ENCODE peak calls at places on chromosomes 4 and X, in seven cellular contexts. One of them, this sample, is unnamed.

GRCh38 chrX:18983711-18984380 is at the start of gene PHKA2:
- DNase-seq in psoas muscle: peak; percentile 64
- DNase-seq in ascending aorta: peak; percentile 75
- DNase-seq in IMR-90: no peak
- DNase-seq in A673: no peak
- DNase-seq in mesendoderm: peak; percentile 65
- DNase-seq in fibroblast of lung: no peak
- DNase-seq in this sample: peak; percentile 62

GRCh38 chr4:48490012-48490679 is at the start of gene ZAR1:
- DNase-seq in psoas muscle: no peak
- DNase-seq in ascending aorta: no peak
- DNase-seq in IMR-90: no peak
- DNase-seq in A673: no peak
- DNase-seq in mesendoderm: peak; percentile 21
- DNase-seq in fibroblast of lung: no peak
- DNase-seq in this sample: no peak

GRCh38 chrX:105307762-105308161 is 87.3 kb upstream of the TEX13A start:
- DNase-seq in psoas muscle: no peak
- DNase-seq in ascending aorta: no peak
- DNase-seq in IMR-90: peak; percentile 29
- DNase-seq in A673: no peak
- DNase-seq in mesendoderm: no peak
- DNase-seq in fibroblast of lung: peak; percentile 34
- DNase-seq in this sample: peak; percentile 23

GRCh38 chr4:55078987-55079386 is 46.4 kb downstream of the KDR start:
- DNase-seq in psoas muscle: peak; percentile 66
- DNase-seq in ascending aorta: peak; percentile 65
- DNase-seq in IMR-90: peak; percentile 12
- DNase-seq in A673: peak; percentile 85
- DNase-seq in mesendoderm: peak; percentile 42
- DNase-seq in fibroblast of lung: peak; percentile 88
- DNase-seq in this sample: no peak

GRCh38 chr4:140266958-140267568 is 106.4 kb upstream of the SCOC start:
- DNase-seq in psoas muscle: no peak
- DNase-seq in ascending aorta: no peak
- DNase-seq in IMR-90: peak; percentile 92
- DNase-seq in A673: no peak
- DNase-seq in mesendoderm: no peak
- DNase-seq in fibroblast of lung: peak; percentile 93
- DNase-seq in this sample: no peak

GRCh38 chr4:154024097-154024496 is 235.2 kb upstream of the SFRP2 start:
- DNase-seq in psoas muscle: no peak
- DNase-seq in ascending aorta: no peak
- DNase-seq in IMR-90: no peak
- DNase-seq in A673: peak; percentile 10
- DNase-seq in mesendoderm: peak; percentile 48
- DNase-seq in fibroblast of lung: no peak
- DNase-seq in this sample: no peak

GRCh38 chr4:94395541-94395940 is 52.9 kb upstream of the HPGDS start:
- DNase-seq in psoas muscle: no peak
- DNase-seq in ascending aorta: no peak
- DNase-seq in IMR-90: no peak
- DNase-seq in A673: no peak
- DNase-seq in mesendoderm: no peak
- DNase-seq in fibroblast of lung: peak; percentile 22
- DNase-seq in this sample: peak; percentile 4

GRCh38 chr4:95188701-95189401 is 359.9 kb downstream of the UNC5C start:
- DNase-seq in psoas muscle: no peak
- DNase-seq in ascending aorta: no peak
- DNase-seq in IMR-90: no peak
- DNase-seq in A673: no peak
- DNase-seq in mesendoderm: no peak
- DNase-seq in fibroblast of lung: no peak
- DNase-seq in this sample: no peak

GRCh38 chr4:113328514-113328913 is 279.1 kb downstream of the ANK2 start:
- DNase-seq in psoas muscle: no peak
- DNase-seq in ascending aorta: no peak
- DNase-seq in IMR-90: no peak
- DNase-seq in A673: peak; percentile 40
- DNase-seq in mesendoderm: peak; percentile 69
- DNase-seq in fibroblast of lung: no peak
- DNase-seq in this sample: no peak

GRCh38 chr4:102492531-102493241 is 8.5 kb upstream of the NFKB1 start:
- DNase-seq in psoas muscle: no peak
- DNase-seq in ascending aorta: no peak
- DNase-seq in IMR-90: peak; percentile 10
- DNase-seq in A673: no peak
- DNase-seq in mesendoderm: no peak
- DNase-seq in fibroblast of lung: no peak
- DNase-seq in this sample: no peak

GRCh38 chr4:136893638-136894037 is 638.7 kb downstream of the PCDH18 start:
- DNase-seq in psoas muscle: no peak
- DNase-seq in ascending aorta: no peak
- DNase-seq in IMR-90: no peak
- DNase-seq in A673: no peak
- DNase-seq in mesendoderm: no peak
- DNase-seq in fibroblast of lung: no peak
- DNase-seq in this sample: no peak

GRCh38 chr4:72084587-72085011 is 52.8 kb downstream of the NPFFR2 start:
- DNase-seq in psoas muscle: no peak
- DNase-seq in ascending aorta: no peak
- DNase-seq in IMR-90: no peak
- DNase-seq in A673: no peak
- DNase-seq in mesendoderm: peak; percentile 34
- DNase-seq in fibroblast of lung: peak; percentile 63
- DNase-seq in this sample: no peak

GRCh38 chrX:134732152-134732551 is 73.9 kb upstream of the PLAC1 start:
- DNase-seq in psoas muscle: no peak
- DNase-seq in ascending aorta: no peak
- DNase-seq in IMR-90: no peak
- DNase-seq in A673: no peak
- DNase-seq in mesendoderm: no peak
- DNase-seq in fibroblast of lung: no peak
- DNase-seq in this sample: no peak

GRCh38 chr4:3491681-3492405 is 28.7 kb downstream of the DOK7 start:
- DNase-seq in psoas muscle: no peak
- DNase-seq in ascending aorta: no peak
- DNase-seq in IMR-90: peak; percentile 55
- DNase-seq in A673: no peak
- DNase-seq in mesendoderm: peak; percentile 56
- DNase-seq in fibroblast of lung: peak; percentile 41
- DNase-seq in this sample: no peak

GRCh38 chrX:69179380-69179911 is 14.2 kb upstream of the PJA1 start:
- DNase-seq in psoas muscle: no peak
- DNase-seq in ascending aorta: no peak
- DNase-seq in IMR-90: peak; percentile 29
- DNase-seq in A673: no peak
- DNase-seq in mesendoderm: peak; percentile 84
- DNase-seq in fibroblast of lung: peak; percentile 51
- DNase-seq in this sample: no peak

GRCh38 chr4:126241631-126242030 is 926.9 kb downstream of the FAT4 start:
- DNase-seq in psoas muscle: no peak
- DNase-seq in ascending aorta: no peak
- DNase-seq in IMR-90: no peak
- DNase-seq in A673: no peak
- DNase-seq in mesendoderm: no peak
- DNase-seq in fibroblast of lung: no peak
- DNase-seq in this sample: no peak

GRCh38 chrX:15761564-15762191 is 23.6 kb downstream of the CA5B start:
- DNase-seq in psoas muscle: no peak
- DNase-seq in ascending aorta: no peak
- DNase-seq in IMR-90: peak; percentile 41
- DNase-seq in A673: peak; percentile 69
- DNase-seq in mesendoderm: peak; percentile 58
- DNase-seq in fibroblast of lung: no peak
- DNase-seq in this sample: no peak

GRCh38 chr4:179145746-179146530 is 1703.7 kb upstream of the AGA start:
- DNase-seq in psoas muscle: no peak
- DNase-seq in ascending aorta: no peak
- DNase-seq in IMR-90: peak; percentile 47
- DNase-seq in A673: no peak
- DNase-seq in mesendoderm: peak; percentile 22
- DNase-seq in fibroblast of lung: peak; percentile 90
- DNase-seq in this sample: no peak

GRCh38 chr4:786074-786741 is 39.7 kb downstream of the CPLX1 start:
- DNase-seq in psoas muscle: no peak
- DNase-seq in ascending aorta: no peak
- DNase-seq in IMR-90: no peak
- DNase-seq in A673: no peak
- DNase-seq in mesendoderm: no peak
- DNase-seq in fibroblast of lung: no peak
- DNase-seq in this sample: no peak

GRCh38 chr4:788006-788635 is 37.8 kb downstream of the CPLX1 start:
- DNase-seq in psoas muscle: no peak
- DNase-seq in ascending aorta: no peak
- DNase-seq in IMR-90: no peak
- DNase-seq in A673: no peak
- DNase-seq in mesendoderm: no peak
- DNase-seq in fibroblast of lung: no peak
- DNase-seq in this sample: no peak

GRCh38 chr4:785332-786073 is 40.4 kb downstream of the CPLX1 start:
- DNase-seq in psoas muscle: no peak
- DNase-seq in ascending aorta: no peak
- DNase-seq in IMR-90: no peak
- DNase-seq in A673: no peak
- DNase-seq in mesendoderm: no peak
- DNase-seq in fibroblast of lung: no peak
- DNase-seq in this sample: no peak

GRCh38 chr4:787561-787981 is 38.4 kb downstream of the CPLX1 start:
- DNase-seq in psoas muscle: no peak
- DNase-seq in ascending aorta: no peak
- DNase-seq in IMR-90: no peak
- DNase-seq in A673: no peak
- DNase-seq in mesendoderm: no peak
- DNase-seq in fibroblast of lung: no peak
- DNase-seq in this sample: no peak

DNA sequence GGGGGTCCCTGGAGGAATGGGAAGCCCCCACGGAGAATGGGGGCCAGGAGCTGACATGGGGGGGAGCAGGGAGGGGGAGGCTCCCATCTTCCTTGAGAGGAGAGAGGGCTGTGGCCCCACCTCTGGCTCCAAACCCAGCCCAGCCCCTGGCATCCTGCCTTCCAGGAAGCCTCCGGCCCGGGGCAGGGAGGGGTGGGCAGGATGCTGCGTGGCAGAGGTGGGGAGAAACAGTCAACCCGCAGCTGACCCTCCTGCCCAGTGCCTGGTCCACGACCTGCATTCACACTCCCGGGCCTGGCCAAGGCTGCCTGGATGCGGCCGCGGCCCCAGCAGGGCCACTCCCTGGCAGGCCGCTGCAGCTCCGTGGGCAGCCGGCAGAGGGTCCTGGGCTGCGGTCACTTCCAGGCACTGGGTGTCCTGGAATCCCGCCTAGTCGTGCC is 39.0 kb downstream of the CPLX1 start:
- DNase-seq in psoas muscle: no peak
- DNase-seq in ascending aorta: no peak
- DNase-seq in IMR-90: no peak
- DNase-seq in A673: no peak
- DNase-seq in mesendoderm: no peak
- DNase-seq in fibroblast of lung: no peak
- DNase-seq in this sample: no peak
- H3K4me3 ChIP-seq in psoas muscle: peak overlapping the region; percentile 55
- H3K4me3 ChIP-seq in ascending aorta: peak overlapping the region; percentile 54
- H3K4me3 ChIP-seq in IMR-90: no peak overlapping the region
- H3K4me3 ChIP-seq in A673: no peak overlapping the region
- H3K4me3 ChIP-seq in mesendoderm: no peak overlapping the region
- H3K4me3 ChIP-seq in fibroblast of lung: no peak overlapping the region
- H3K4me3 ChIP-seq in this sample: no peak overlapping the region

GRCh38 chr4:147596976-147597375 is 20.2 kb upstream of the TMEM184C start:
- DNase-seq in psoas muscle: no peak
- DNase-seq in ascending aorta: peak; percentile 67
- DNase-seq in IMR-90: peak; percentile 93
- DNase-seq in A673: peak; percentile 72
- DNase-seq in mesendoderm: no peak
- DNase-seq in fibroblast of lung: peak; percentile 90
- DNase-seq in this sample: peak; percentile 64
- H3K27ac ChIP-seq in psoas muscle: no peak overlapping the region
- H3K27ac ChIP-seq in ascending aorta: peak overlapping the region; percentile 48
- H3K27ac ChIP-seq in IMR-90: peak overlapping the region; percentile 76
- H3K27ac ChIP-seq in A673: peak overlapping the region; percentile 2
- H3K27ac ChIP-seq in mesendoderm: no peak overlapping the region
- H3K27ac ChIP-seq in fibroblast of lung: peak overlapping the region; percentile 54
- H3K27ac ChIP-seq in this sample: no peak overlapping the region

GRCh38 chr4:39715788-39716187 is 17.9 kb downstream of the UBE2K start:
- DNase-seq in psoas muscle: no peak
- DNase-seq in ascending aorta: no peak
- DNase-seq in IMR-90: no peak
- DNase-seq in A673: no peak
- DNase-seq in mesendoderm: no peak
- DNase-seq in fibroblast of lung: no peak
- DNase-seq in this sample: no peak

GRCh38 chr4:39713691-39714090 is 15.8 kb downstream of the UBE2K start:
- DNase-seq in psoas muscle: no peak
- DNase-seq in ascending aorta: no peak
- DNase-seq in IMR-90: peak; percentile 78
- DNase-seq in A673: no peak
- DNase-seq in mesendoderm: no peak
- DNase-seq in fibroblast of lung: no peak
- DNase-seq in this sample: no peak

GRCh38 chr4:39712819-39713607 is 15.1 kb downstream of the UBE2K start:
- DNase-seq in psoas muscle: no peak
- DNase-seq in ascending aorta: no peak
- DNase-seq in IMR-90: no peak
- DNase-seq in A673: no peak
- DNase-seq in mesendoderm: no peak
- DNase-seq in fibroblast of lung: no peak
- DNase-seq in this sample: no peak

GRCh38 chr4:39716356-39716755 is 18.4 kb downstream of the UBE2K start:
- DNase-seq in psoas muscle: no peak
- DNase-seq in ascending aorta: no peak
- DNase-seq in IMR-90: no peak
- DNase-seq in A673: no peak
- DNase-seq in mesendoderm: no peak
- DNase-seq in fibroblast of lung: no peak
- DNase-seq in this sample: no peak

GRCh38 chr4:39714171-39714570 is 16.2 kb downstream of the UBE2K start:
- DNase-seq in psoas muscle: no peak
- DNase-seq in ascending aorta: no peak
- DNase-seq in IMR-90: no peak
- DNase-seq in A673: no peak
- DNase-seq in mesendoderm: no peak
- DNase-seq in fibroblast of lung: no peak
- DNase-seq in this sample: no peak
- H3K4me3 ChIP-seq in psoas muscle: no peak overlapping the region
- H3K4me3 ChIP-seq in ascending aorta: no peak overlapping the region
- H3K4me3 ChIP-seq in IMR-90: no peak overlapping the region
- H3K4me3 ChIP-seq in A673: no peak overlapping the region
- H3K4me3 ChIP-seq in mesendoderm: no peak overlapping the region
- H3K4me3 ChIP-seq in fibroblast of lung: no peak overlapping the region
- H3K4me3 ChIP-seq in this sample: no peak overlapping the region

DNA sequence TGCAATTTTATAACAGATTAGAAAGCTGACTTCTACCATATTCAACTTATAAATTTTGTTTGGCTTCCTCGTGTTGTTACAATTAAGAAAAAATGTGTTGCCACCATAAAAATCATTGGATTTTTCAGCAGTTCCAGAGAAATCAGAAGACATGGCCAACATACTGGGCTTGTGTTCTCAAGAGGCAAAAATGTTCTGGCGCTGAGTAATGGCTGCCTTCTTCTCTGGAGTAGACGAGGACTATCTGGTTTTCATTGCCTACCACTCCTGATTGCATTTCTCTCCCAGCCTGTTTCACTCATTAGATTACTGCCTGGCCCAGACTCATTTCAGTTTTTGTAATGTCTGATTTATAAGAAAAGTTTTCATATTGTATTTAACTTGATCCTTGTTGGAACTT is 122.3 kb downstream of the ARHGAP10 start:
- DNase-seq in psoas muscle: no peak
- DNase-seq in ascending aorta: no peak
- DNase-seq in IMR-90: no peak
- DNase-seq in A673: no peak
- DNase-seq in mesendoderm: no peak
- DNase-seq in fibroblast of lung: no peak
- DNase-seq in this sample: no peak
- H3K27ac ChIP-seq in psoas muscle: no peak overlapping the region
- H3K27ac ChIP-seq in ascending aorta: peak overlapping the region; percentile 67
- H3K27ac ChIP-seq in IMR-90: no peak overlapping the region
- H3K27ac ChIP-seq in A673: no peak overlapping the region
- H3K27ac ChIP-seq in mesendoderm: no peak overlapping the region
- H3K27ac ChIP-seq in fibroblast of lung: peak overlapping the region; percentile 37
- H3K27ac ChIP-seq in this sample: no peak overlapping the region

This sample was measured in mammary epithelial cell.